ENCODE peak calls at places on chromosomes 2 and 18, in five cellular contexts. M is heart right ventricle; K is AG04450; S is esophagus squamous epithelium; B is CD8-positive, alpha-beta T cell. V is an unnamed sample.

GRCh38 chr2:191319181-191319580 is 74.0 kb downstream of the MYO1B start:
- DNase-seq in M (no peak), K (no peak), S (no peak), B (no peak), V (no peak)

GRCh38 chr2:69255760-69256159 is 131.3 kb downstream of the GFPT1 start:
- DNase-seq in M (no peak), K (no peak), S (no peak), B (no peak), V (no peak)

GRCh38 chr2:172978053-172978383 is 97.6 kb upstream of the MAP3K20 start:
- DNase-seq in M (no peak), K (no peak), S (no peak), B (no peak), V (no peak)

GRCh38 chr2:9629222-9630000 is 1.4 kb downstream of the YWHAQ start:
- DNase-seq in M (no peak), K (no peak), S (no peak), B (no peak), V (no peak)

GRCh38 chr18:46387426-46388131 is 269.4 kb downstream of the LOXHD1 start:
- DNase-seq in M (no peak), K (no peak), S (no peak), B (no peak), V (peak; percentile 69)

GRCh38 chr2:32862269-32863055 is 84.3 kb upstream of the LTBP1 start:
- DNase-seq in M (no peak), K (no peak), S (no peak), B (no peak), V (no peak)

GRCh38 chr2:56286936-56287335 is 103.1 kb downstream of the CCDC85A start:
- DNase-seq in M (no peak), K (no peak), S (no peak), B (no peak), V (no peak)

GRCh38 chr2:15306706-15307105 is 254.4 kb downstream of the NBAS start:
- DNase-seq in M (no peak), K (no peak), S (no peak), B (no peak), V (no peak)

GRCh38 chr2:232458661-232459418 is 2.9 kb downstream of the ALPI start:
- DNase-seq in M (no peak), K (no peak), S (no peak), B (no peak), V (no peak)

GRCh38 chr2:96937586-96937985 is 48.8 kb downstream of the FAM178B start:
- DNase-seq in M (no peak), K (no peak), S (no peak), B (no peak), V (no peak)

GRCh38 chr18:73947180-73947989 is 200.2 kb downstream of the FBXO15 start:
- DNase-seq in M (no peak), K (no peak), S (no peak), B (no peak), V (no peak)

GRCh38 chr2:133773862-133774674 is 205.8 kb upstream of the NCKAP5 start:
- DNase-seq in M (peak; percentile 26), K (no peak), S (no peak), B (no peak), V (no peak)

GRCh38 chr18:29034113-29034856 is 857.4 kb upstream of the CDH2 start:
- DNase-seq in M (no peak), K (no peak), S (no peak), B (no peak), V (no peak)

GRCh38 chr18:44465337-44465736 is 215.4 kb upstream of the SETBP1 start:
- DNase-seq in M (no peak), K (no peak), S (no peak), B (no peak), V (no peak)

GRCh38 chr2:82789886-82790276 is 1669.2 kb downstream of the SUCLG1 start:
- DNase-seq in M (no peak), K (no peak), S (no peak), B (no peak), V (no peak)

GRCh38 chr18:49812321-49813070 is 837 bp downstream of the ACAA2 start:
- DNase-seq in M (no peak), K (no peak), S (no peak), B (no peak), V (no peak)

GRCh38 chr2:74199871-74200305 is 1.5 kb downstream of the MTHFD2 start:
- DNase-seq in M (no peak), K (no peak), S (no peak), B (no peak), V (no peak)

GRCh38 chr18:2111456-2111855 is 459.8 kb downstream of the METTL4 start:
- DNase-seq in M (no peak), K (peak; percentile 0), S (no peak), B (no peak), V (no peak)

GRCh38 chr2:176109226-176109954 is 2.3 kb downstream of the HOXD11 start:
- DNase-seq in M (no peak), K (no peak), S (no peak), B (no peak), V (no peak)

GRCh38 chr2:176111891-176112374 is 4.6 kb upstream of the HOXD10 start:
- DNase-seq in M (no peak), K (no peak), S (no peak), B (no peak), V (no peak)

GRCh38 chr2:176109955-176110345 is 2.9 kb downstream of the HOXD11 start:
- DNase-seq in M (no peak), K (no peak), S (no peak), B (no peak), V (no peak)

GRCh38 chr2:176112375-176113302 is 3.9 kb upstream of the HOXD10 start:
- DNase-seq in M (no peak), K (no peak), S (no peak), B (no peak), V (no peak)

GRCh38 chr2:176110975-176111663 is 4.0 kb downstream of the HOXD11 start:
- DNase-seq in M (no peak), K (no peak), S (no peak), B (no peak), V (no peak)
- TF ChIP-seq CTCF in M (peak; percentile 30), K (peak; percentile 67), S (peak; percentile 31), B (no peak), V (peak; percentile 60)

DNA sequence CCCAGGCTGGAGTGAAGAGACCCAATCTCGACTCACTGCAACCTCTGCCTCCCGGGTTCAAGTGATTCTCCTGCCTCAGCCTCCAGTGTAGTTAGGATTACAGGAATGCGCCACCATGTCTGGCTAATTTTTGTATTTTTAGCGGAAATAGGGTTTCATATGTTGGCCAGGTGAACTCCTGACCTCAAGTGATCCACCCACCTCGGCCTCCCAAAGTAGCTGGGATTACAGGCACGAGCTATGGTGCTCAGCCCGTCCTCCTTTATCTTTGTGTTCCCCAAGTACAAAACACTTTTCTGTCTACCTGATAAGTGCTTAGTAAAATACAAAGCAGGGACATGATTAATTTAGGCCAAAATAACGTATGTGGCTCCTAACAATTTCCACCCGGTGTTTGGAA is 91.2 kb upstream of the STK17B start:
- DNase-seq in M (no peak), K (no peak), S (no peak), B (no peak), V (no peak)
- H3K4me3 ChIP-seq in M (no peak overlapping the region), K (no peak overlapping the region), S (no peak overlapping the region), B (peak overlapping the region; percentile 12), V (no peak overlapping the region)

GRCh38 chr2:99072556-99072955 is 69.0 kb upstream of the C2orf15 start:
- DNase-seq in M (no peak), K (no peak), S (no peak), B (no peak), V (no peak)

GRCh38 chr2:99066075-99066557 is 75.4 kb upstream of the C2orf15 start:
- DNase-seq in M (no peak), K (peak; percentile 4), S (no peak), B (no peak), V (no peak)

GRCh38 chr2:99067871-99068270 is 73.6 kb upstream of the C2orf15 start:
- DNase-seq in M (no peak), K (no peak), S (no peak), B (no peak), V (no peak)

GRCh38 chr2:99066602-99067001 is 74.9 kb upstream of the C2orf15 start:
- DNase-seq in M (no peak), K (peak; percentile 45), S (no peak), B (no peak), V (no peak)
- TF ChIP-seq CTCF in M (no peak), K (peak; percentile 84), S (peak; percentile 39), B (no peak), V (no peak)

GRCh38 chr2:26780203-26780760 is 5.6 kb upstream of the CENPA start:
- DNase-seq in M (no peak), K (no peak), S (no peak), B (no peak), V (no peak)

GRCh38 chr2:26782876-26783704 is 2.8 kb upstream of the CENPA start:
- DNase-seq in M (no peak), K (no peak), S (no peak), B (no peak), V (no peak)

GRCh38 chr2:26786207-26787023 is 559 bp downstream of the CENPA start:
- DNase-seq in M (no peak), K (no peak), S (no peak), B (no peak), V (peak; percentile 42)

GRCh38 chr2:26785431-26786206 is at the start of gene CENPA:
- DNase-seq in M (peak; percentile 99), K (peak; percentile 99), S (peak; percentile 84), B (peak; percentile 93), V (peak; percentile 97)

GRCh38 chr2:26784570-26785234 is 1.2 kb upstream of the CENPA start:
- DNase-seq in M (no peak), K (no peak), S (no peak), B (no peak), V (no peak)
- H3K4me3 ChIP-seq in M (no peak overlapping the region), K (no peak overlapping the region), S (peak overlapping the region; percentile 55), B (peak overlapping the region; percentile 52), V (no peak overlapping the region)

DNA sequence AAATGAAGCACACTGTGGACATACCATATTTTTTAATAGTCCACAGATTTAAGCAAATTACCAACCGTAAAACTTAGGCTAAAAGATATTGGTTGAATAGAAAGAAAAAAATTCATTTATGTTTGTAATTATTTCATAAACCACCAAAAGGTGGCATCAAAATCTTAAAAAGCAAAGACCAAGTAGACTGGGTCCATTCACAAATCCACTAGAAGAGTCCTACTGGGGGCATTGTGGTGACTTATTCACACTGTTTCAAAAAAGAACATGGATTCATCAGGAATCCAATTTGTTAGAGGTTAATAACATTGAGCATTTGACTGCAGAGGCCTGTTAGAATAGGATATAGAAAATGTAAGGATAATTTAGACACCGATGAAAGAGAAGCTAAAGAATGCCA is 194.9 kb upstream of the KYNU start:
- DNase-seq in M (no peak), K (no peak), S (no peak), B (no peak), V (no peak)
- TF ChIP-seq CTCF in M (no peak), K (peak; percentile 38), S (no peak), B (no peak), V (no peak)

DNA sequence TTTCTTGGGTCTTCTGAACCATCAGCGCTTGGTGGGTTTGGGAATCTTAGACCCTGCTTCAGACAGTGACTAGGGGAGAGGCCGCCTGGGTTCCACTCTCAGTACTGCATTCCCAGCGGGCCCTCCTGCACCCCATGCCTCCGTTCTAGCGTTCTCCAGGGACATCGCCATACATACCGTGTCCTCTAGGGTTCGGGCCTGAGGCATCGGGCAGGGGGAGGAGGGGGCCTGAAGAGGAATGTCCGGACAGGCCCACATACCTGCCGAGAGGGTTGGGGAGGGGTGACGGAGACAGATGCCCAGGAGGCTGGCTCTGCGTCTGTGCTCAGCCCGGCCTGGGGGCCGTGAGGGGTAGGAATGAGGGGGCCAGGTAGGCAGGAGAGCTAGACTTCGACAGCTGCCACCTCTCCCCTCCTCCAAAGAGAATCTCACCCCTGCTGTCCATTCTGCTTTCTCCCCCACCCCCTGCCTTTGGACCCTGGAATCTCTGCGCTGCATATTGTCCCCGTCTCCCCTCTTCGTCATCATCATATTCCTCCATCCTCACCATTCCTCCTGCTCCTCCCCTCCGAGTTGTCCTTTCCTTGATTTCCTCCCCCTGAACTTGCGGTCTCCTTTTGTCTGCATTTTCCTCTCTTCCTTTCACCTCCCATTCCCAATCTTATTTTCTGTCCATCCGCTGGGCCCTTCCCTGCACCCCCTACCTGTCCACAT is 7.8 kb upstream of the WNT10A start:
- DNase-seq in M (no peak), K (no peak), S (no peak), B (no peak), V (no peak)
- H3K4me3 ChIP-seq in M (no peak overlapping the region), K (no peak overlapping the region), S (no peak overlapping the region), B (no peak overlapping the region), V (peak overlapping the region; percentile 34)

V was measured in psoas muscle.